ENCODE peak calls at places on chromosomes 7 and 10, in four cellular contexts. One of them, this sample, is unnamed.

GRCh38 chr7:158382363-158382988 is 205.1 kb downstream of the PTPRN2 start:
- DNase-seq in posterior cingulate gyrus: no peak
- DNase-seq in head of caudate nucleus: no peak
- DNase-seq in LoVo: no peak
- DNase-seq in this sample: no peak

GRCh38 chr10:62036186-62037081 is 134.9 kb downstream of the ARID5B start:
- DNase-seq in posterior cingulate gyrus: no peak
- DNase-seq in head of caudate nucleus: no peak
- DNase-seq in LoVo: no peak
- DNase-seq in this sample: no peak

GRCh38 chr10:123759496-123760070 is 93.4 kb downstream of the GPR26 start:
- DNase-seq in posterior cingulate gyrus: no peak
- DNase-seq in head of caudate nucleus: no peak
- DNase-seq in LoVo: no peak
- DNase-seq in this sample: no peak

GRCh38 chr7:17207220-17207619 is 91.2 kb upstream of the AHR start:
- DNase-seq in posterior cingulate gyrus: no peak
- DNase-seq in head of caudate nucleus: no peak
- DNase-seq in LoVo: peak
- DNase-seq in this sample: peak

GRCh38 chr7:139526578-139527544 is 3.4 kb downstream of the CLEC2L start:
- DNase-seq in posterior cingulate gyrus: no peak
- DNase-seq in head of caudate nucleus: no peak
- DNase-seq in LoVo: no peak
- DNase-seq in this sample: no peak

GRCh38 chr7:71795373-71795772 is 616.8 kb downstream of the CALN1 start:
- DNase-seq in posterior cingulate gyrus: no peak
- DNase-seq in head of caudate nucleus: no peak
- DNase-seq in LoVo: no peak
- DNase-seq in this sample: no peak

GRCh38 chr10:71975891-71976725 is 11.9 kb downstream of the CHST3 start:
- DNase-seq in posterior cingulate gyrus: peak
- DNase-seq in head of caudate nucleus: peak
- DNase-seq in LoVo: peak
- DNase-seq in this sample: no peak

GRCh38 chr10:23696476-23696875 is 257.6 kb downstream of the OTUD1 start:
- DNase-seq in posterior cingulate gyrus: no peak
- DNase-seq in head of caudate nucleus: no peak
- DNase-seq in LoVo: no peak
- DNase-seq in this sample: no peak

GRCh38 chr10:73865459-73866442 is 8.6 kb downstream of the CAMK2G start:
- DNase-seq in posterior cingulate gyrus: no peak
- DNase-seq in head of caudate nucleus: no peak
- DNase-seq in LoVo: no peak
- DNase-seq in this sample: peak

GRCh38 chr10:124042656-124043309 is 50.6 kb downstream of the CHST15 start:
- DNase-seq in posterior cingulate gyrus: no peak
- DNase-seq in head of caudate nucleus: no peak
- DNase-seq in LoVo: no peak
- DNase-seq in this sample: no peak

GRCh38 chr10:79053481-79054202 is 15.1 kb upstream of the ZMIZ1 start:
- DNase-seq in posterior cingulate gyrus: peak
- DNase-seq in head of caudate nucleus: no peak
- DNase-seq in LoVo: no peak
- DNase-seq in this sample: no peak

GRCh38 chr10:77392236-77392721 is 245.3 kb downstream of the KCNMA1 start:
- DNase-seq in posterior cingulate gyrus: no peak
- DNase-seq in head of caudate nucleus: no peak
- DNase-seq in LoVo: no peak
- DNase-seq in this sample: no peak

GRCh38 chr10:108852211-108852610 is 1071.1 kb downstream of the XPNPEP1 start:
- DNase-seq in posterior cingulate gyrus: no peak
- DNase-seq in head of caudate nucleus: no peak
- DNase-seq in LoVo: no peak
- DNase-seq in this sample: no peak

GRCh38 chr10:43138757-43139241 is 554 bp downstream of the CSGALNACT2 start:
- DNase-seq in posterior cingulate gyrus: no peak
- DNase-seq in head of caudate nucleus: peak
- DNase-seq in LoVo: peak
- DNase-seq in this sample: peak

GRCh38 chr7:68015098-68015497 is 1018.5 kb downstream of the TYW1 start:
- DNase-seq in posterior cingulate gyrus: no peak
- DNase-seq in head of caudate nucleus: no peak
- DNase-seq in LoVo: no peak
- DNase-seq in this sample: no peak

GRCh38 chr7:42972703-42973500 is 40.7 kb downstream of the MRPL32 start:
- DNase-seq in posterior cingulate gyrus: no peak
- DNase-seq in head of caudate nucleus: no peak
- DNase-seq in LoVo: no peak
- DNase-seq in this sample: no peak

GRCh38 chr7:158633055-158633956 is 45.7 kb upstream of the PTPRN2 start:
- DNase-seq in posterior cingulate gyrus: no peak
- DNase-seq in head of caudate nucleus: no peak
- DNase-seq in LoVo: no peak
- DNase-seq in this sample: no peak

GRCh38 chr10:115851689-115852088 is 421.3 kb downstream of the GFRA1 start:
- DNase-seq in posterior cingulate gyrus: no peak
- DNase-seq in head of caudate nucleus: no peak
- DNase-seq in LoVo: no peak
- DNase-seq in this sample: no peak

GRCh38 chr10:49539320-49539885 is 482 bp upstream of the ERCC6 start:
- DNase-seq in posterior cingulate gyrus: peak
- DNase-seq in head of caudate nucleus: peak
- DNase-seq in LoVo: peak
- DNase-seq in this sample: no peak

GRCh38 chr7:45073031-45073842 is 15.5 kb downstream of the NACAD start:
- DNase-seq in posterior cingulate gyrus: peak
- DNase-seq in head of caudate nucleus: no peak
- DNase-seq in LoVo: no peak
- DNase-seq in this sample: no peak

GRCh38 chr10:126062132-126063032 is 166.0 kb downstream of the FANK1 start:
- DNase-seq in posterior cingulate gyrus: peak
- DNase-seq in head of caudate nucleus: peak
- DNase-seq in LoVo: peak
- DNase-seq in this sample: no peak